ENCODE peak calls at places on chromosomes 1 and 21, in five cellular contexts. S, E, I, O and P are unnamed samples.

GRCh38 chr21:36945496-36946138 is 20.9 kb downstream of the HLCS start:
- DNase-seq in I (no peak), O (no peak), S (no peak), E (no peak), P (no peak)

GRCh38 chr1:50936321-50936720 is 23.7 kb downstream of the FAF1 start:
- DNase-seq in E (no peak), O (no peak), I (peak; percentile 13), S (no peak), P (no peak)

GRCh38 chr1:61477301-61477700 is 247.6 kb downstream of the TM2D1 start:
- DNase-seq in I (no peak), O (no peak), E (no peak), S (no peak), P (no peak)

GRCh38 chr1:188782220-188782841 is 1695.3 kb downstream of the BRINP3 start:
- DNase-seq in O (no peak), S (peak; percentile 16), E (no peak), I (peak; percentile 23), P (peak; percentile 59)

GRCh38 chr1:9388628-9389184 is 96.0 kb downstream of the SPSB1 start:
- DNase-seq in I (peak; percentile 82), O (no peak), E (no peak), S (no peak), P (peak; percentile 48)

GRCh38 chr1:204081156-204081790 is 8.4 kb downstream of the SOX13 start:
- DNase-seq in S (no peak), I (no peak), O (no peak), E (no peak), P (no peak)

GRCh38 chr1:226653311-226653921 is 85.7 kb downstream of the ITPKB start:
- DNase-seq in I (no peak), S (no peak), O (no peak), E (no peak), P (no peak)

GRCh38 chr1:45272943-45273342 is 53.8 kb upstream of the HPDL start:
- DNase-seq in S (peak; percentile 26), O (no peak), I (no peak), E (no peak), P (peak; percentile 16)

GRCh38 chr1:82388679-82389078 is 587.9 kb downstream of the ADGRL2 start:
- DNase-seq in E (no peak), S (no peak), I (peak; percentile 3), O (no peak), P (peak; percentile 80)

GRCh38 chr1:108615544-108615943 is 45.3 kb downstream of the HENMT1 start:
- DNase-seq in I (no peak), O (no peak), E (no peak), S (no peak), P (no peak)

GRCh38 chr1:225899044-225899925 is 10.3 kb upstream of the LEFTY1 start:
- DNase-seq in I (no peak), S (no peak), E (no peak), O (no peak), P (no peak)

GRCh38 chr1:194288284-194288683 is 1101.9 kb upstream of the B3GALT2 start:
- DNase-seq in O (no peak), I (no peak), E (no peak), S (no peak), P (no peak)

GRCh38 chr1:246373828-246374569 is 133.1 kb downstream of the SMYD3 start:
- DNase-seq in I (no peak), O (no peak), E (no peak), S (no peak), P (no peak)

GRCh38 chr1:31745071-31745897 is 18.9 kb downstream of the ADGRB2 start:
- DNase-seq in O (peak; percentile 59), S (no peak), I (peak; percentile 78), E (peak; percentile 66), P (no peak)

GRCh38 chr1:10105484-10105883 is 72.7 kb downstream of the UBE4B start:
- DNase-seq in O (peak; percentile 59), E (no peak), S (no peak), I (peak; percentile 26), P (no peak)

GRCh38 chr1:221437924-221438323 is 304.0 kb downstream of the DUSP10 start:
- DNase-seq in E (no peak), O (no peak), I (no peak), S (no peak), P (no peak)

GRCh38 chr21:46294647-46295176 is 8.6 kb downstream of the YBEY start:
- DNase-seq in O (peak; percentile 40), I (no peak), E (no peak), S (peak; percentile 26), P (no peak)

GRCh38 chr1:45365051-45365450 is 24.8 kb upstream of the MUTYH start:
- DNase-seq in O (no peak), I (no peak), E (no peak), S (no peak), P (no peak)

GRCh38 chr1:32104127-32104526 is 3.7 kb upstream of the KPNA6 start:
- DNase-seq in S (no peak), E (no peak), I (no peak), O (no peak), P (no peak)

GRCh38 chr1:47231314-47232186 is 475 bp downstream of the TAL1 start:
- DNase-seq in O (peak; percentile 57), I (peak; percentile 44), E (no peak), S (no peak), P (no peak)

GRCh38 chr1:3490046-3490745 is 35.7 kb downstream of the ARHGEF16 start:
- DNase-seq in O (no peak), E (no peak), S (no peak), I (no peak), P (no peak)

GRCh38 chr1:116261227-116261626 is 111.8 kb upstream of the ATP1A1 start:
- DNase-seq in E (no peak), O (no peak), S (no peak), I (no peak), P (no peak)

GRCh38 chr1:210631399-210631798 is 302.7 kb downstream of the HHAT start:
- DNase-seq in O (no peak), S (no peak), I (no peak), E (no peak), P (no peak)

DNA sequence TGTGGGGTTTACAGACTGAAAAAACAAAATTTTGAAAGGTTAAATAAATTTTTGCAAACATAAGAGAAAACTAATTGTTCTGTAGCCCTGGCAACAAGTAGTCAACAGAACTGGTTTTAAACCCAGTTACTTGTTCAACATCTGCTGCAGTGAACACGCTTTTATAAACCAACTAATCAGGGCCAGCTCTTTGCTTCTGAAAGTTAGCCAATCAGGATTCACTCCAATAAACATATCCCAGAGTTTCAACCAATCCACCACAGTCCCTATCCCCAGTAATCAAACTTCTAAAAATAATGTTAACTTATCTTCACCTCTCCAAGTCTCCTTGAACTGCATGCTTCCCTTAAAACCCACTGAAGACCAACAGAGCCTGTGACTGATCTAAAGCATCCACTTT is 306.6 kb downstream of the CTH start:
- DNase-seq in I (no peak), O (no peak), S (no peak), E (no peak), P (no peak)
- TF ChIP-seq CTCF in I (no peak), O (no peak), S (no peak), E (no peak), P (no peak)

DNA sequence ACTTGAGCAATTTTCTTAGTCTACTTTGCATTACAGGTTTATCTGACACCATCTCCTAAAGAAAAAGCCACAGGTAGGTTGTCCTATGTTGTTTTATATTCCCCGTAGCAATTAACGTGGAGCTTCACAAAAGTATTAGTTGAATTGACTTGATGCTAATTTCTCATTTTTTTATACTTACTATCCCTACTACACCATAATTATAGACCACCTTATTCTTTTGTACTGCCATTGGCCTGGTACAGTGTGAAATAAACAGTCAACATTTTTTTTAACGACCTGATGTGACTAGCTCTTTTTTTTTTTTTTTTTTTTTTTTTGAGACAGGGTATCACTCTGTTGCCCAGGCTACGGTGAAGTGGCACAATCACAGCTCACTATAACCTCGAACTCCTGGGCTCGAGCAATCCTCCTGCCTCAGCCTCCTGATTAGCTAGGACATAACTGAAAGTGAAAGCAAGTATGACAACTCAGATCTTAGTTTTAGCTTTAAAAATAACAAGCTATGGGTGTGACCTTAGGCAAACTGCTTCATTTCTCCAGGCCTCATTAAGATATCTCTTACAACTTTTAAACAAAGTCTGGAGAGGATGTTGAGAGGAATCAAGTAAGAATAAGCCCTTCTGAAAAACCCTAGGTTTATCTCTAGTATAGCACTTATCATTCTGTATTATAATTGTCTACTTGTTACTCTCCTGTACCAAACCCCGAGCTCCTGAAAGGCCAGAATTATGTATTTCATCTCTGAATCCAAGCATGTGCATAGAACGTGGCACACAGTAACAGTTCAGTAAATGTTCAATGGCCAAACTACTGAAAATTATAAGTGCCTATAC is 49.5 kb downstream of the LUZP1 start:
- DNase-seq in O (no peak), I (no peak), S (no peak), E (no peak), P (no peak)
- H3K27ac ChIP-seq in O (peak overlapping the region; percentile 29), I (peak overlapping the region; percentile 0), S (no peak overlapping the region), E (peak overlapping the region; percentile 47), P (no peak overlapping the region)

DNA sequence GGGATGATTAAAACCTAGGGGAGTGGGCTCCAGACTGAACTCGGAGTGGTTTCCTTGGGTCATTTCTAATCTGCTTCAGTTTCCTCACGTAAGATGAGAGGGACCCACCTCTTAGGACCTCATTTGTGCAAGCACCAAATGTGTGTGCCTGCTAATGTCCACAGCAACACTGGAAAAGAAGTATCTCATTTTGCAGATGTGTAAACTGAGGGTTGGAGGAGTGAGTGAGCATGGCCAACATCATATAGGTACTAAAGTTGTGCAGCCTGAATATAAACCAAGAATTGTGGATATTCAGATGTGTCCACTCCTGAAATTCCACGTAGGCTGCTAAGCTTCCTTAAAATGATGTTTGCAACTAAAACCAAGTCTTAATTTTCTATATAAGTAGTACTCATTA is 51.7 kb downstream of the GADD45A start:
- DNase-seq in E (no peak), O (no peak), I (no peak), S (no peak), P (no peak)
- TF ChIP-seq CTCF in E (no peak), O (no peak), I (no peak), S (no peak), P (no peak)

GRCh38 chr1:54764922-54765561 is 719 bp upstream of the PARS2 start:
- DNase-seq in O (no peak), I (no peak), E (no peak), S (no peak), P (no peak)
- H3K27ac ChIP-seq in O (peak overlapping the region; percentile 15), I (peak overlapping the region; percentile 68), E (peak overlapping the region; percentile 37), S (no peak overlapping the region), P (no peak overlapping the region)

GRCh38 chr1:89085781-89086180 is 20.8 kb upstream of the GBP1 start:
- DNase-seq in E (no peak), O (peak; percentile 76), S (no peak), I (no peak), P (no peak)
- TF ChIP-seq CTCF in E (peak; percentile 80), O (peak; percentile 68), S (peak; percentile 75), I (peak; percentile 62), P (peak; percentile 20)